ENCODE peak calls at places on chromosome 2, in nine cellular contexts. W is heart right ventricle; C is CD8-positive, alpha-beta T cell; K is mucosa of descending colon; H is right atrium auricular region; P is breast epithelium; T is GM23338; F is lower lobe of right lung; V is foreskin fibroblast. N is an unnamed sample.

GRCh38 chr2:88818381-88818780 is 126.9 kb downstream of the RPIA start:
- DNase-seq in P (no peak), W (no peak), H (no peak), F (no peak), V (no peak), C (no peak), K (no peak), T (no peak), N (no peak)

GRCh38 chr2:10579441-10580169 is 110.2 kb downstream of the NOL10 start:
- DNase-seq in W (no peak), P (no peak), F (no peak), H (no peak), V (no peak), T (no peak), K (no peak), C (no peak), N (no peak)

GRCh38 chr2:45332094-45332493 is 279.0 kb downstream of the SRBD1 start:
- DNase-seq in F (no peak), H (no peak), K (no peak), P (no peak), W (no peak), V (no peak), T (no peak), C (no peak), N (no peak)

GRCh38 chr2:68089961-68090360 is 27.2 kb upstream of the C1D start:
- DNase-seq in W (no peak), H (no peak), P (no peak), K (no peak), F (no peak), V (no peak), T (no peak), C (no peak), N (no peak)

GRCh38 chr2:190432567-190433231 is 24.5 kb downstream of the MFSD6 start:
- DNase-seq in P (no peak), T (no peak), W (no peak), K (peak; percentile 36), H (no peak), C (no peak), F (no peak), V (no peak), N (no peak)

GRCh38 chr2:46885376-46885775 is 30.2 kb downstream of the MCFD2 start:
- DNase-seq in W (no peak), H (no peak), V (peak; percentile 75), T (no peak), F (no peak), C (no peak), P (no peak), K (no peak), N (no peak)

GRCh38 chr2:197184959-197185586 is 125.5 kb downstream of the ANKRD44 start:
- DNase-seq in K (no peak), F (peak; percentile 65), H (peak; percentile 88), V (peak; percentile 49), P (peak; percentile 87), W (peak; percentile 87), C (no peak), T (no peak), N (no peak)

GRCh38 chr2:134619250-134619649 is 99.5 kb downstream of the TMEM163 start:
- DNase-seq in K (no peak), F (no peak), P (no peak), H (no peak), V (no peak), C (no peak), T (no peak), W (no peak), N (no peak)

GRCh38 chr2:147800316-147800715 is 44.5 kb upstream of the ACVR2A start:
- DNase-seq in K (no peak), F (no peak), H (no peak), P (no peak), T (no peak), V (no peak), W (no peak), C (no peak), N (no peak)

GRCh38 chr2:231364961-231365810 is 30.3 kb upstream of the B3GNT7 start:
- DNase-seq in C (no peak), K (peak; percentile 49), W (no peak), T (no peak), V (peak; percentile 94), P (no peak), H (no peak), F (peak; percentile 44), N (peak; percentile 18)

GRCh38 chr2:106566050-106566449 is 78.9 kb downstream of the CD8B2 start:
- DNase-seq in K (no peak), F (no peak), W (no peak), V (peak; percentile 8), H (no peak), T (no peak), C (no peak), P (no peak), N (no peak)

GRCh38 chr2:202035089-202035940 is 1.7 kb downstream of the FZD7 start:
- DNase-seq in V (peak; percentile 84), K (peak; percentile 68), P (peak; percentile 65), H (no peak), F (peak; percentile 70), W (peak; percentile 71), T (peak; percentile 64), C (peak; percentile 7), N (peak; percentile 50)

GRCh38 chr2:5673148-5673860 is 18.9 kb upstream of the SOX11 start:
- DNase-seq in P (no peak), K (no peak), F (no peak), H (no peak), C (no peak), W (no peak), T (peak; percentile 53), V (no peak), N (no peak)

GRCh38 chr2:15561574-15562344 is 625 bp upstream of the NBAS start:
- DNase-seq in P (no peak), H (no peak), V (peak; percentile 48), K (peak; percentile 42), W (no peak), T (peak; percentile 19), F (no peak), C (no peak), N (no peak)

GRCh38 chr2:218878941-218879761 is 1.5 kb upstream of the WNT10A start:
- DNase-seq in T (no peak), W (no peak), K (no peak), H (no peak), F (no peak), P (no peak), V (no peak), C (no peak), N (no peak)

GRCh38 chr2:218878486-218878885 is 2.2 kb upstream of the WNT10A start:
- DNase-seq in F (no peak), H (no peak), P (no peak), K (no peak), T (no peak), C (no peak), W (no peak), V (no peak), N (no peak)

GRCh38 chr2:218881744-218882462 is 1.3 kb downstream of the WNT10A start:
- DNase-seq in C (no peak), V (no peak), W (no peak), F (no peak), T (no peak), P (no peak), H (no peak), K (no peak), N (no peak)

GRCh38 chr2:218880749-218881594 is at the start of gene WNT10A:
- DNase-seq in F (no peak), K (no peak), T (peak; percentile 9), H (no peak), W (no peak), C (no peak), V (no peak), P (no peak), N (no peak)

GRCh38 chr2:218879881-218880748 is 537 bp upstream of the WNT10A start:
- DNase-seq in K (peak; percentile 62), C (peak; percentile 85), H (no peak), V (no peak), F (peak; percentile 68), P (no peak), T (peak; percentile 48), W (no peak), N (no peak)
- H3K4me3 ChIP-seq in K (no peak overlapping the region), C (peak overlapping the region; percentile 61), H (peak overlapping the region; percentile 35), V (no peak overlapping the region), F (peak overlapping the region; percentile 41), P (peak overlapping the region; percentile 66), T (peak overlapping the region; percentile 46), W (peak overlapping the region; percentile 17), N (no peak overlapping the region)

DNA sequence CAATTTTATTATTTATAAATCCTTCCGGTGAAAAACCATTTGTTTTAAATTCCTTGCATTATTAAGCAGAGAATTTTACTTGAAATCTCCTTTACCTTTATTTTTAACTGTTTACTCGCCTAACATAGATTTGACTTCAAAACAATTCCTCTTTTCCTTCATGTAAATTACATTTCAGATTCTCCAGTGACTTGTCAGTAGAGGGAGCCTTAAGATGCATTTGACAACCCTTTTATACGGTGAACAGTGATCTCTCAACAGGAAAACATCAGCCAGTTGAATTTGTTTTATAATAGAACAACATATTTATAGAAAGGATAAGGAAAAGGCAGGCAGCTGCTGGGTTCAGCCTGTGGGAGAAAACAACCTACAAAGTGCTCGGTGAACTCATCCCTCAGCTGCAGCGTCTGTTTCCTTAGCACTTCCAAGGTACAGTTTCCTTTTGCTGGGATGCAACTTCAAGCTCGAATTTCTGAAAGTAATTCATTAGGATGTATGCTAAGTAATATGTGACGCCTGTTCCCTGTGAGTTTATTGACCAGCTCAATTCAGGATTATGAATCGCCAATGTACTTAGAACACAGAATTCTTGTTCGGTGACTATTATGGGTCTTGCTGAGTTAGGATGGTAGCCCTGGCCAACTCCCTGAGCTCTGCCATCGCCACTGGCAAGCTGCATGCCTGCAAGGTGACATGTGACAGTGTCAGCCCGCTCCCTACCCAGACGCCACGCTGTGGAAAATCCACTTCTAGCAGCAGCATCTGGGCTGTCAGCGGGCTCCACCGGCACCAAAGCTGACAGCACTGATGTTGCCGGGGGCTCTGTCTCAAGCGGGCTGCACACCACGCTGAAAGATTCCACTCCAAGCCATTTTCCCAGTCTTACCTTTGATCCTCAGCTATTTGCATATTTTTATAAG is 100.9 kb downstream of the MYT1L start:
- DNase-seq in T (no peak), H (no peak), V (peak; percentile 1), K (no peak), P (no peak), W (peak; percentile 27), F (no peak), C (no peak), N (no peak)
- TF ChIP-seq CTCF in T (peak; percentile 41), H (peak; percentile 15), V (no peak), K (no peak), P (no peak), W (no peak), F (no peak), C (no peak), N (no peak)

GRCh38 chr2:54482725-54483124 is 26.6 kb downstream of the SPTBN1 start:
- DNase-seq in T (no peak), K (no peak), F (no peak), W (peak; percentile 37), H (peak; percentile 86), P (no peak), C (no peak), V (peak; percentile 94), N (peak; percentile 58)
- H3K4me3 ChIP-seq in T (no peak overlapping the region), K (no peak overlapping the region), F (no peak overlapping the region), W (no peak overlapping the region), H (no peak overlapping the region), P (peak overlapping the region; percentile 25), C (no peak overlapping the region), V (no peak overlapping the region), N (no peak overlapping the region)

DNA sequence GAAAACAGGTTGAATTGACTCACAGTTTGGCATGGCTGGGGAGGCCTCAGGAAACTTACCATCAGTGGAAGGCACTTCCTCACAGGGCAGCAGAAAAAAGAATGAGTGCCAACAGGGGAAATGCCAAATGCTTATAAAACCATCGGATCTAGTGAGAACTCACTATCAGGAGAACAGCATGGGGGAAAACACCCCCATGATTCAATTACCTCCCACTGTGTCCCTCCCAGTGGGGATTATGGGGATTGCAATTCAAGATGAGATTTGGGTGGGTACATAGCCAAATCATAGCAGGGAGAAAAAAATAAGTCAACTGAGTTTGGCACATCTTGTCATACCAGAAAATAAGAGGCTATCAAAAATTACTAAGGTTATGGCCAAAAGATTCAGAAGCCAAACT is 96.3 kb downstream of the TRIP12 start:
- DNase-seq in P (no peak), K (no peak), W (no peak), H (no peak), C (no peak), T (no peak), F (no peak), V (no peak), N (no peak)
- TF ChIP-seq CTCF in P (no peak), K (no peak), W (no peak), H (no peak), C (no peak), T (peak; percentile 31), F (no peak), V (no peak), N (no peak)